ENCODE peak calls at places on chromosomes 7 and 10, in five cellular contexts. G is skeletal muscle cell; R is SJSA1; T is stimulated activated CD4-positive, alpha-beta T cell treated with anti-CD3 and anti-CD28 coated beads, Interleukin-12 subunit alpha, Interleukin-12 subunit beta, amount 100 ng/mL, for 4 hours; F is activated effector memory CD4-positive, alpha-beta T cell treated with Interleukin-2 at 50 U/mL for 16 hours. C is an unnamed sample.

GRCh38 chr10:112383325-112383724 is 9.4 kb downstream of the ACSL5 start:
- DNase-seq in G (no peak), R (no peak), T (no peak), F (no peak), C (no peak)

GRCh38 chr7:30521532-30521931 is 16.9 kb upstream of the GGCT start:
- DNase-seq in G (peak), R (no peak), T (no peak), F (no peak), C (no peak)

GRCh38 chr10:100742067-100742771 is 3.2 kb upstream of the PAX2 start:
- DNase-seq in G (no peak), R (no peak), T (no peak), F (no peak), C (no peak)

GRCh38 chr7:135693558-135693957 is 31.2 kb downstream of the STMP1 start:
- DNase-seq in G (no peak), R (no peak), T (no peak), F (no peak), C (no peak)

GRCh38 chr10:44757551-44758205 is 153.5 kb upstream of the TMEM72 start:
- DNase-seq in G (no peak), R (no peak), T (no peak), F (no peak), C (no peak)

GRCh38 chr10:111524134-111524533 is 447.3 kb downstream of the ADRA2A start:
- DNase-seq in G (no peak), R (no peak), T (no peak), F (no peak), C (no peak)

GRCh38 chr10:120161116-120161515 is 268.6 kb downstream of the SEC23IP start:
- DNase-seq in G (no peak), R (no peak), T (no peak), F (no peak), C (no peak)

GRCh38 chr10:7576340-7576739 is 90.4 kb downstream of the ITIH5 start:
- DNase-seq in G (no peak), R (no peak), T (no peak), F (no peak), C (no peak)

GRCh38 chr7:142804715-142805114 is 33.9 kb downstream of the PRSS2 start:
- DNase-seq in G (no peak), R (no peak), T (no peak), F (no peak), C (no peak)

GRCh38 chr7:78563186-78563585 is 764.6 kb downstream of the PHTF2 start:
- DNase-seq in G (no peak), R (no peak), T (no peak), F (no peak), C (no peak)

GRCh38 chr10:10293431-10293830 is 724.2 kb upstream of the CELF2 start:
- DNase-seq in G (no peak), R (no peak), T (no peak), F (no peak), C (no peak)

GRCh38 chr10:104037261-104037951 is 48.3 kb downstream of the COL17A1 start:
- DNase-seq in G (no peak), R (no peak), T (no peak), F (no peak), C (no peak)

GRCh38 chr7:4045975-4046374 is 636.1 kb upstream of the FOXK1 start:
- DNase-seq in G (no peak), R (no peak), T (no peak), F (no peak), C (no peak)

GRCh38 chr10:127922675-127923366 is 15.9 kb downstream of the PTPRE start:
- DNase-seq in G (peak), R (peak), T (no peak), F (no peak), C (no peak)

GRCh38 chr10:80110986-80111385 is 21.5 kb upstream of the PLAC9 start:
- DNase-seq in G (no peak), R (no peak), T (no peak), F (no peak), C (no peak)

GRCh38 chr10:11057018-11057417 is 39.3 kb downstream of the CELF2 start:
- DNase-seq in G (no peak), R (no peak), T (no peak), F (no peak), C (no peak)

GRCh38 chr10:47438857-47439474 is 44.9 kb downstream of the ANXA8 start:
- DNase-seq in G (peak), R (peak), T (no peak), F (no peak), C (no peak)

GRCh38 chr7:130959743-130960207 is 225.8 kb upstream of the KLF14 start:
- DNase-seq in G (no peak), R (peak), T (no peak), F (no peak), C (peak)

GRCh38 chr10:101441539-101442455 is 87.8 kb downstream of the BTRC start:
- DNase-seq in G (peak), R (no peak), T (no peak), F (no peak), C (no peak)

GRCh38 chr10:25552283-25552919 is 377.6 kb downstream of the GPR158 start:
- DNase-seq in G (peak), R (no peak), T (no peak), F (no peak), C (no peak)

GRCh38 chr7:135380351-135380750 is 129.6 kb downstream of the CNOT4 start:
- DNase-seq in G (no peak), R (no peak), T (no peak), F (no peak), C (no peak)

GRCh38 chr7:144955422-144955821 is 119.6 kb upstream of the TPK1 start:
- DNase-seq in G (no peak), R (no peak), T (no peak), F (no peak), C (no peak)

GRCh38 chr7:128188396-128189230 is 52.5 kb upstream of the LEP start:
- DNase-seq in G (no peak), R (peak), T (no peak), F (no peak), C (no peak)

GRCh38 chr10:125238682-125239081 is 78.3 kb upstream of the CTBP2 start:
- DNase-seq in G (no peak), R (no peak), T (no peak), F (no peak), C (no peak)

GRCh38 chr10:58412502-58412961 is 27.3 kb downstream of the TFAM start:
- DNase-seq in G (peak), R (peak), T (no peak), F (no peak), C (no peak)

GRCh38 chr7:123748171-123748733 is 551 bp downstream of the WASL start:
- DNase-seq in G (no peak), R (peak), T (peak), F (no peak), C (peak)

GRCh38 chr10:70622981-70623844 is 20.7 kb upstream of the PRF1 start:
- DNase-seq in G (no peak), R (no peak), T (no peak), F (no peak), C (no peak)

GRCh38 chr7:21547511-21547910 is 4.7 kb downstream of the DNAH11 start:
- DNase-seq in G (no peak), R (no peak), T (no peak), F (no peak), C (no peak)

GRCh38 chr7:10468908-10469307 is 504.8 kb upstream of the PHF14 start:
- DNase-seq in G (no peak), R (no peak), T (no peak), F (no peak), C (no peak)

GRCh38 chr10:96828609-96829008 is 3.5 kb upstream of the LCOR start:
- DNase-seq in G (no peak), R (no peak), T (no peak), F (no peak), C (no peak)

GRCh38 chr10:64976150-64976549 is 1454.9 kb downstream of the REEP3 start:
- DNase-seq in G (no peak), R (no peak), T (no peak), F (no peak), C (no peak)

C was measured in activated T-helper 2 cell treated with anti-CD3 and anti-CD28 coated beads, Interferon-gamma antibody, Interleukin-2, Interleukin-4, amounts not matched to agents 10 μg/mL and 5 μg/mL and 100 μg/mL, durations not matched to agents 14 hours and 24 hours and 36 hours.